ENCODE peak calls at places on chromosomes 1 and 21, in four cellular contexts. V is K562, X is HL-60, C is GM12878. Z is an unnamed sample.
A peak's percentile ranks its signal among the peaks of the same experiment; 100 is the strongest.

GRCh38 chr1:12631571-12631970 is 12.3 kb upstream of the AADACL4 start:
- DNase-seq in V (no peak), X (no peak), C (no peak), Z (no peak)

GRCh38 chr1:71796044-71796443 is 486.3 kb downstream of the NEGR1 start:
- DNase-seq in V (no peak), X (no peak), C (no peak), Z (no peak)

GRCh38 chr21:18244721-18245486 is at the start of gene CHODL:
- DNase-seq in V (no peak), X (no peak), C (no peak), Z (no peak)

GRCh38 chr1:43322506-43322905 is 15.1 kb upstream of the MPL start:
- DNase-seq in V (no peak), X (no peak), C (no peak), Z (no peak)

GRCh38 chr1:40868051-40868723 is 6.0 kb upstream of the CITED4 start:
- DNase-seq in V (peak; percentile 83), X (no peak), C (no peak), Z (no peak)

GRCh38 chr1:43603004-43603403 is 46.9 kb upstream of the KDM4A start:
- DNase-seq in V (no peak), X (no peak), C (no peak), Z (no peak)

GRCh38 chr1:196075621-196076020 is 532.6 kb downstream of the KCNT2 start:
- DNase-seq in V (no peak), X (no peak), C (no peak), Z (no peak)

GRCh38 chr21:37348664-37349063 is 17.9 kb upstream of the DYRK1A start:
- DNase-seq in V (peak; percentile 46), X (no peak), C (no peak), Z (no peak)

GRCh38 chr1:230215049-230215448 is 148.0 kb downstream of the GALNT2 start:
- DNase-seq in V (peak; percentile 33), X (no peak), C (no peak), Z (no peak)

GRCh38 chr1:55053265-55053954 is 14.1 kb downstream of the PCSK9 start:
- DNase-seq in V (no peak), X (no peak), C (no peak), Z (no peak)

DNA sequence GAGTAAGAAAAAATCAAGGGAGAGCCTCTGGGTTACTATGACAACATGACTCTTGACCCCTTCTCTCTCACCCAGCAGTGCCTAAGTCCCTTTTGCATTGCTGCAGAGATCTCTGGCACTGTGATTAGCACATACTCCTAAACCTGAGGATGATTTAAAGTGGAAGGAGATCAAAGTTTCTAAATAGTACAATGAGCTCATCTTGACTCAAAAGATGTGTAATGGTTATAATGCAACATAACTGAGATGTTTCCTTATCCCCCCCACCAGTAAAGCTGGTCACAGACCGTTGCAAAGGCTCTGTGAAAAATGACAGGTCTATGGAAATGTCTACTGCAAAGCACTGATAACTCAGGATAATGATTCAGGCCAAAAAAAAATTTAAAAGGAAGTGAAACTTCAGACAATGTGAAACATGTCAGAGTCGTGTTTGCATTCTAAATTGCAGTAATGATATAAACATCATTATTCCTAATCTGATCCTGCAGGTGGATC is 519.2 kb downstream of the KIF26B start:
- DNase-seq in V (no peak), X (no peak), C (peak; percentile 25), Z (no peak)
- TF ChIP-seq SPI1 in V (no peak), X (no peak), C (peak; percentile 94), Z (peak; percentile 95)

DNA sequence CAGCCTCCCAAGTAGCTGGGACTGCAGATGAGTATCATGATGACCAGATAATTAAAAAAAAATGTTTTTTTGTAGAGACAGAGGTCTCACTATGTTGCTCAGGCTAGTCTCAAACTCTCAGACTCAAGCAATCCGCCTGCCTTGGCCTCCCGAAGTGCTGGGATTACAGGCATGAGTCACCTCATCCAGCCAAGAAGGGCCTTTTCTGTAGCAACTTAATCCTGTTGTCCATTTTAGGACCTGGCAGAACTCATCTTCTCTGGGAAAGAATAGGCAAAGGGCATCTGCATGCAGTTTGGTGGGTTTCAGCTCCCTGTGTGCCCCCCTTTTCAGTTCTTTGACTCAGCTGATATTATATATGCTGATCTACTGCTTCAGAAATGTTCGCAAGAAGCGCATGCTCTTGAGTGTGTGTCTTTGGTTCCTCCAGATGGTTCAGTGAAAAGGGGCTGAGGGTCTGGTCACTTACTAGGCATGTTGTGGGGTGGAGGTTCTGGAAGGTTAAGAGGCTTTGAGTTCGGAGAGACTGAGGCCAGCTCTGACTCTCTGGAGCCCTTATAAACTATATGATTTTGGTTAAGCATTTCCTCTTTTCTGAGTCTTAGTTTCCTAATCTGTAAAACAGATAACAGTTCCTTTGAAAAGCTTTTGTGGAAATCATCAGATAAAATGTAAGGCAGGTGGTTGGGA is 19.4 kb upstream of the SRSF4 start:
- DNase-seq in V (no peak), X (no peak), C (no peak), Z (no peak)
- TF ChIP-seq SPI1 in V (peak; percentile 75), X (peak; percentile 83), C (no peak), Z (no peak)

GRCh38 chr21:43362306-43362927 is 64.5 kb downstream of the SIK1 start:
- DNase-seq in V (no peak), X (no peak), C (no peak), Z (peak; percentile 87)
- TF ChIP-seq SPI1 in V (no peak), X (no peak), C (no peak), Z (no peak)

GRCh38 chr1:74652711-74653131 is 20.9 kb downstream of the ERICH3 start:
- DNase-seq in V (no peak), X (no peak), C (peak; percentile 83), Z (peak; percentile 6)

GRCh38 chr1:74650561-74650960 is 23.0 kb downstream of the ERICH3 start:
- DNase-seq in V (no peak), X (no peak), C (no peak), Z (no peak)
- TF ChIP-seq SPI1 in V (no peak), X (no peak), C (no peak), Z (no peak)

DNA sequence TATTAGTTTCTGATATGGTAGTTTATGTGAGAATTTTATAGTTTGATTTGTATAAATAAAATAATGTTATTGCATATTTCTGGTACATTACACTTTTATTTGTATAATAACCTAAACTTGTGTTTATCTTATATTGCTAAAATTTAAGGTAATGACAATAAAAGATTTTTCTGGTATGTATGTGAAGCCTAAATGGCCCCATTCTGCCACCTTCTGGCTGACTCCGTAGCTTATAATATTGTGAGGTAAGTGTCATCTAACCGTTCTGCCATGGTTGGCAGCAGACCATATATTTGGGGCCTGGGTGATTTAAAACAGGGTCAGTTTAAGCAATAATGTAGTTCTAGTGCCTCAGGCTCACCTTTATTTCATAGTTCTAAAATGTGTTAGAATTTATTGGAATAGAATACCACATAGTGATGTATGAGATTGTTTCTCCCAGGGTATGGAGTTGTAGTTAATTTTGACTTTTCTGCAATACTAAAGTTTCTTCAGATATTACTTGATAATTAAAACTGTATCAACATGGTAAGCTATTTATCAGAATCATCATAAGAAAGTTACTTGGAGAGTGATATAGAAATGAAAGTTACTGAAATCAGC is 21.2 kb upstream of the PRKACB start:
- DNase-seq in V (peak; percentile 71), X (no peak), C (no peak), Z (no peak)
- TF ChIP-seq SPI1 in V (no peak), X (no peak), C (no peak), Z (no peak)